ENCODE peak calls at places on chromosomes 5 and 9, in four cellular contexts. One of them, this sample, is unnamed.

GRCh38 chr5:66232701-66233100 is 88.6 kb downstream of the SREK1 start:
- DNase-seq in GM12892: no peak
- DNase-seq in HepG2: no peak
- DNase-seq in K562: no peak
- DNase-seq in this sample: no peak

GRCh38 chr5:13218518-13218917 is 726.0 kb downstream of the DNAH5 start:
- DNase-seq in GM12892: no peak
- DNase-seq in HepG2: no peak
- DNase-seq in K562: no peak
- DNase-seq in this sample: no peak

GRCh38 chr9:3528466-3528865 is 2.7 kb upstream of the RFX3 start:
- DNase-seq in GM12892: no peak
- DNase-seq in HepG2: no peak
- DNase-seq in K562: peak
- DNase-seq in this sample: no peak

GRCh38 chr9:99013550-99013949 is 69.8 kb downstream of the COL15A1 start:
- DNase-seq in GM12892: no peak
- DNase-seq in HepG2: no peak
- DNase-seq in K562: no peak
- DNase-seq in this sample: no peak

GRCh38 chr5:170545313-170545712 is 41.5 kb downstream of the KCNIP1 start:
- DNase-seq in GM12892: no peak
- DNase-seq in HepG2: no peak
- DNase-seq in K562: no peak
- DNase-seq in this sample: no peak

GRCh38 chr9:19286634-19287188 is 56.2 kb downstream of the DENND4C start:
- DNase-seq in GM12892: no peak
- DNase-seq in HepG2: peak
- DNase-seq in K562: no peak
- DNase-seq in this sample: no peak

GRCh38 chr9:129626079-129626943 is at the start of gene NTMT1:
- DNase-seq in GM12892: peak
- DNase-seq in HepG2: peak
- DNase-seq in K562: peak
- DNase-seq in this sample: peak

GRCh38 chr9:129174724-129175514 is 3.1 kb downstream of the IER5L start:
- DNase-seq in GM12892: no peak
- DNase-seq in HepG2: peak
- DNase-seq in K562: peak
- DNase-seq in this sample: no peak

GRCh38 chr5:97208714-97209113 is 25.7 kb upstream of the RIOK2 start:
- DNase-seq in GM12892: no peak
- DNase-seq in HepG2: no peak
- DNase-seq in K562: no peak
- DNase-seq in this sample: no peak

GRCh38 chr9:80485420-80485819 is 913.7 kb downstream of the TLE4 start:
- DNase-seq in GM12892: no peak
- DNase-seq in HepG2: no peak
- DNase-seq in K562: no peak
- DNase-seq in this sample: no peak

GRCh38 chr5:77867914-77868313 is 91.8 kb upstream of the TBCA start:
- DNase-seq in GM12892: no peak
- DNase-seq in HepG2: no peak
- DNase-seq in K562: no peak
- DNase-seq in this sample: no peak

GRCh38 chr9:12680341-12680740 is 12.8 kb upstream of the TYRP1 start:
- DNase-seq in GM12892: no peak
- DNase-seq in HepG2: no peak
- DNase-seq in K562: no peak
- DNase-seq in this sample: no peak

GRCh38 chr9:136614967-136615623 is 47.6 kb upstream of the EGFL7 start:
- DNase-seq in GM12892: no peak
- DNase-seq in HepG2: no peak
- DNase-seq in K562: peak
- DNase-seq in this sample: no peak

GRCh38 chr5:87877023-87877422 is 391.6 kb downstream of the TMEM161B start:
- DNase-seq in GM12892: no peak
- DNase-seq in HepG2: no peak
- DNase-seq in K562: no peak
- DNase-seq in this sample: no peak

GRCh38 chr5:79225026-79225425 is 10.9 kb upstream of the JMY start:
- DNase-seq in GM12892: no peak
- DNase-seq in HepG2: no peak
- DNase-seq in K562: no peak
- DNase-seq in this sample: no peak

GRCh38 chr9:77648458-77649108 is 461 bp upstream of the GNA14 start:
- DNase-seq in GM12892: no peak
- DNase-seq in HepG2: no peak
- DNase-seq in K562: no peak
- DNase-seq in this sample: peak

GRCh38 chr9:26856413-26857032 is 36.1 kb downstream of the CAAP1 start:
- DNase-seq in GM12892: no peak
- DNase-seq in HepG2: peak
- DNase-seq in K562: peak
- DNase-seq in this sample: no peak

GRCh38 chr9:79693750-79694149 is 122.0 kb downstream of the TLE4 start:
- DNase-seq in GM12892: no peak
- DNase-seq in HepG2: no peak
- DNase-seq in K562: no peak
- DNase-seq in this sample: no peak

GRCh38 chr5:96067902-96068614 is 106.4 kb upstream of the ELL2 start:
- DNase-seq in GM12892: no peak
- DNase-seq in HepG2: no peak
- DNase-seq in K562: no peak
- DNase-seq in this sample: no peak

GRCh38 chr9:119298076-119298853 is 71.0 kb downstream of the BRINP1 start:
- DNase-seq in GM12892: no peak
- DNase-seq in HepG2: no peak
- DNase-seq in K562: no peak
- DNase-seq in this sample: no peak

DNA sequence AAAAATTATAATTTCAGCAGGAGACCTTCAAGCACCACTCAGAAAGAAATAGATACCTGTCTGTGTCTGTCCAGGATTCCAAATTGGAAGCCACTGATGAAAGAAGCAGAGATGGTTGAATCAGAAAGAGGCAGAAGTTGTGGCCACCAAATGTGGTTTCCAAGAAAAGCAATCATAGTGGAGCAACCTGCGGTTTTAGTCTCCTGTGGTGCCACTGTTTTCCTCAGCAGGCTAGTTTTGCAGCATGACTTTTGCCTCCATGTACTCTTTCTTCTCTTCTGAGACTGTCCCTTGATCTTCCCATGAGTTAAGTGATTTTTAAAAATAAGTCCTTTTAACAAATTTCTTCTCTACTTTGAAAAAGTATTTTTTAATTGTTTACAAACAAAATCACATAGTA is 535.8 kb downstream of the CYLC2 start:
- DNase-seq in GM12892: no peak
- DNase-seq in HepG2: no peak
- DNase-seq in K562: no peak
- DNase-seq in this sample: no peak
- TF ChIP-seq TAF1 in GM12892: no peak
- TF ChIP-seq TAF1 in HepG2: no peak
- TF ChIP-seq TAF1 in K562: no peak
- TF ChIP-seq TAF1 in this sample: no peak

DNA sequence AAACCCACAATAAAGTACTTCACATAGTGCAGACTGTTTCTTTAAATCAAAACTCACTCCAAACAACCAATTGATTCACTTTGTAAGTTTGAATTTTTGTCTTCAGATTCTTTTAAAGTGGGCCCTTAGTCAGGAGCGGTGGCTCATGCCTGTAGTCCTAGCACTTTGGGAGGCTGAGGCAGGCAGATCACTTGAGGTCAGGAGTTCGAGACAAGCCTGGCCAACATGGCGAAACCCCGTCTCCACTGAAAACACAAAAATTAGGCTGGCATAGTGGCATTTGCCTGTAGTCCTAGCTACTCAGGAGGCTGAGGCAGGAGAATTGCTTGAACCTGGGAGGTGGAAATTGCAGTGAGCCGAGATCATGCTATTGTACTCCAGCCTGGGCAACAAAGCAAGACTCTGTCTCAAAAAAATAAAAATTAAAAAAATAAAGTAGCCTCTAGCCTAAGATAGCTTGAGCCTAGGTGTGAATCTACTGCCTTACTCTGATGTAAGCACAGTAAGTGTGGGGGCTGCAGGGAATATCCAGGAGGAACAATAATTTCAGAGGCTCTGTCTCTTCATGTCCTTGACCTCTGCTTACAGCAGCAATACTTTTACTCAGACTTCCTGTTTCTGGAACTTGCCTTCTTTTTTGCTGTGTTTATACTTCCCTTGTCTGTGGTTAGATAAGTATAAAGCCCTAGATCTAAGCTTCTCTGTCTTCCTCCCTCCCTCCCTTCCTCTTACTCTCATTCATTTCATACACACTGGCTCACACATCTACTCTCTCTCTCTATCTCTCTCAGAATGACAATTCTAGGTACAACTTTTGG is at the start of gene IL7R:
- DNase-seq in GM12892: no peak
- DNase-seq in HepG2: no peak
- DNase-seq in K562: no peak
- DNase-seq in this sample: no peak
- TF ChIP-seq POLR2AphosphoS5 in GM12892: no peak
- TF ChIP-seq POLR2AphosphoS5 in HepG2: no peak
- TF ChIP-seq POLR2AphosphoS5 in K562: no peak
- TF ChIP-seq POLR2AphosphoS5 in this sample: no peak

GRCh38 chr9:91848146-91848545 is 101.9 kb downstream of the ROR2 start:
- DNase-seq in GM12892: no peak
- DNase-seq in HepG2: no peak
- DNase-seq in K562: no peak
- DNase-seq in this sample: no peak
- TF ChIP-seq TAF1 in GM12892: no peak
- TF ChIP-seq TAF1 in HepG2: no peak
- TF ChIP-seq TAF1 in K562: no peak
- TF ChIP-seq TAF1 in this sample: no peak

GRCh38 chr9:113587471-113588031 is 124.0 kb downstream of the RGS3 start:
- DNase-seq in GM12892: no peak
- DNase-seq in HepG2: no peak
- DNase-seq in K562: peak
- DNase-seq in this sample: no peak
- TF ChIP-seq POLR2AphosphoS5 in GM12892: no peak
- TF ChIP-seq POLR2AphosphoS5 in HepG2: no peak
- TF ChIP-seq POLR2AphosphoS5 in K562: no peak
- TF ChIP-seq POLR2AphosphoS5 in this sample: no peak

DNA sequence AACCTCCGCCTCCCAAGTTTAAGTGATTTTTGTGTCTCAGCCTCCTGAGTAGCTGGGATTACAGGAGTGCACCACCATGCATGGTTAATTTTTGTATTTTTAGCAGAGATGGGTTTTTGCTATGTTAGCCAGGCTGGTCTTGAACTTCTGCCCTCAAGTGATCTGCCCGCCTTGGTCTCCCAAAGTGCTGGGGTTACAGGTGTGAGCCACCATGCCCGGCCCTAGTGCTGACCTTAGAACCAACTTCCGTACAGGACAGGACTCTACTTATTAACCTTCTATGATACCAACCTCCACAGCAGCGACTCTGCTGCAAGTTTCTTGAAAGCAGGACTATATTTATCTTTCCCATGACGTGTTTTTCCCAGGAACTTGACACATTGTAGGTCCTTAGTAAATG is 176.9 kb downstream of the RGS3 start:
- DNase-seq in GM12892: no peak
- DNase-seq in HepG2: no peak
- DNase-seq in K562: no peak
- DNase-seq in this sample: no peak
- TF ChIP-seq TAF1 in GM12892: no peak
- TF ChIP-seq TAF1 in HepG2: no peak
- TF ChIP-seq TAF1 in K562: no peak
- TF ChIP-seq TAF1 in this sample: no peak

GRCh38 chr9:94082553-94082952 is 1.7 kb upstream of the PTPDC1 start:
- DNase-seq in GM12892: no peak
- DNase-seq in HepG2: no peak
- DNase-seq in K562: no peak
- DNase-seq in this sample: no peak

GRCh38 chr9:94085062-94085639 is 887 bp downstream of the PTPDC1 start:
- DNase-seq in GM12892: no peak
- DNase-seq in HepG2: peak
- DNase-seq in K562: no peak
- DNase-seq in this sample: no peak

GRCh38 chr9:94082956-94083355 is 1.3 kb upstream of the PTPDC1 start:
- DNase-seq in GM12892: no peak
- DNase-seq in HepG2: no peak
- DNase-seq in K562: no peak
- DNase-seq in this sample: no peak

GRCh38 chr9:94083384-94083783 is 880 bp upstream of the PTPDC1 start:
- DNase-seq in GM12892: no peak
- DNase-seq in HepG2: no peak
- DNase-seq in K562: no peak
- DNase-seq in this sample: no peak

GRCh38 chr9:94084314-94084713 is at the start of gene PTPDC1:
- DNase-seq in GM12892: no peak
- DNase-seq in HepG2: peak
- DNase-seq in K562: peak
- DNase-seq in this sample: no peak
- TF ChIP-seq POLR2AphosphoS5 in GM12892: no peak
- TF ChIP-seq POLR2AphosphoS5 in HepG2: no peak
- TF ChIP-seq POLR2AphosphoS5 in K562: no peak
- TF ChIP-seq POLR2AphosphoS5 in this sample: no peak

DNA sequence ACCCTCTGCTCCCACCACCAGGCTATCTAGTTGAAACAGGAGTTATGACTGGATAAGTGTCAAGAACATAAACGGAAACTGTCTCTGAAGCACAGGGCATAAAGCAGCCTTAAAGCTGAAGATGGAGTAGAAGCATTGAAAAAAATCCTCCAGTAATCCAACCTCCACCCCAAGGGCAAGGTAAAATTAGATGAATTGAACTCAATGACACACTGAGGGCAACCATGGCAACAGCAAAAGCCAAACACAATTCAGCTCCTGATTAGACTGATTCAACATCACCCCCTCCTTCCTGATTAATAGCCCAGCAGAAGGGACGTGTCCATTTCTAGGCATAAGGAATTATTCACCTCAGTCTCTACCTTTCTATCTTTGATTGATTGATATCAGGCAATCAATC is 183.2 kb upstream of the MAP3K1 start:
- DNase-seq in GM12892: no peak
- DNase-seq in HepG2: no peak
- DNase-seq in K562: no peak
- DNase-seq in this sample: no peak
- TF ChIP-seq TAF1 in GM12892: no peak
- TF ChIP-seq TAF1 in HepG2: no peak
- TF ChIP-seq TAF1 in K562: no peak
- TF ChIP-seq TAF1 in this sample: no peak

DNA sequence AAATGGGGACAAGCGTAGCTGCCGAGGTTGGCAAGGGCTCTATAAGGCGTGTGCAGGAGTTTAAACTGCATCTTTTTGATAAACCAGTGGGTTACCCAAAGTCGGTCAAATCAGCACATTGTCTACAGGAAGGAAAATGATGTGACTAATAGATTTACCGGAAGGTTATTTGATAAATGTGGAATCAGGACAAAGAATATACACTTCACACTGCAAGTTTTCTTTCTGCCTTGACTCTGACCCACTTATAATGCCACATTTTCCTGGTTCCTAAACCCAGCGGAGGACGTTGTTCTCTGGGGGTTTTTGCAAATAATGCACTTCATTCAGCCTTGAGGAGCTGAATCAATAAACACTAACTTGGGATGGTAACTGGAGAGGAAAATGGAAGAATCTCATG is 76.8 kb downstream of the TTLL11 start:
- DNase-seq in GM12892: no peak
- DNase-seq in HepG2: no peak
- DNase-seq in K562: no peak
- DNase-seq in this sample: no peak
- TF ChIP-seq POLR2AphosphoS5 in GM12892: no peak
- TF ChIP-seq POLR2AphosphoS5 in HepG2: no peak
- TF ChIP-seq POLR2AphosphoS5 in K562: no peak
- TF ChIP-seq POLR2AphosphoS5 in this sample: no peak

This sample was measured in GM12891.